ENCODE peak calls at places on chromosomes 16 and 17, in nine cellular contexts. A, X, S, O, Z, R, W, Y and C are unnamed samples.
A peak's percentile ranks its signal among the peaks of the same experiment; 100 is the strongest.

GRCh38 chr16:14489460-14489859 is 140.6 kb downstream of the PARN start:
- DNase-seq in A (no peak), X (no peak), S (peak; percentile 85), O (no peak), Z (no peak), R (no peak), W (no peak), Y (no peak), C (peak; percentile 57)

GRCh38 chr16:35181422-35182030 is 1722.1 kb downstream of the TP53TG3F start:
- DNase-seq in A (no peak), X (no peak), S (no peak), O (no peak), Z (no peak), R (no peak), W (no peak), Y (no peak), C (no peak)

GRCh38 chr16:17470002-17470870 is 524 bp downstream of the XYLT1 start:
- DNase-seq in A (no peak), X (peak; percentile 19), S (no peak), O (peak; percentile 27), Z (no peak), R (no peak), W (no peak), Y (peak; percentile 41), C (no peak)

GRCh38 chr17:43212641-43213490 is 1.2 kb downstream of the TMEM106A start:
- DNase-seq in A (peak; percentile 65), X (no peak), S (no peak), O (peak; percentile 12), Z (no peak), R (no peak), W (no peak), Y (no peak), C (no peak)

GRCh38 chr17:40707720-40708119 is 4.2 kb upstream of the KRT24 start:
- DNase-seq in A (peak; percentile 84), X (peak; percentile 19), S (peak; percentile 49), O (no peak), Z (peak; percentile 69), R (no peak), W (peak; percentile 74), Y (peak; percentile 47), C (peak; percentile 33)

GRCh38 chr16:19783363-19783762 is 65.3 kb downstream of the IQCK start:
- DNase-seq in A (no peak), X (no peak), S (no peak), O (no peak), Z (peak; percentile 6), R (no peak), W (no peak), Y (no peak), C (no peak)

GRCh38 chr17:64092111-64092510 is 37.8 kb downstream of the ERN1 start:
- DNase-seq in A (no peak), X (no peak), S (no peak), O (no peak), Z (no peak), R (no peak), W (no peak), Y (no peak), C (no peak)

GRCh38 chr17:40062347-40063033 is at the start of gene THRA:
- DNase-seq in A (no peak), X (peak; percentile 83), S (no peak), O (peak; percentile 82), Z (peak; percentile 55), R (no peak), W (peak; percentile 88), Y (peak; percentile 71), C (no peak)

GRCh38 chr17:32798938-32799337 is 78.0 kb downstream of the MYO1D start:
- DNase-seq in A (no peak), X (no peak), S (no peak), O (no peak), Z (no peak), R (no peak), W (no peak), Y (no peak), C (no peak)

GRCh38 chr16:51151951-51152663 is 1.0 kb upstream of the SALL1 start:
- DNase-seq in A (no peak), X (peak; percentile 61), S (peak; percentile 16), O (peak; percentile 33), Z (peak; percentile 17), R (no peak), W (no peak), Y (peak; percentile 91), C (peak; percentile 79)

GRCh38 chr17:62995377-62995885 is 29.4 kb downstream of the TANC2 start:
- DNase-seq in A (no peak), X (no peak), S (peak; percentile 58), O (peak; percentile 29), Z (no peak), R (no peak), W (no peak), Y (no peak), C (peak; percentile 20)

GRCh38 chr17:3683054-3683511 is 12.9 kb downstream of the P2RX5 start:
- DNase-seq in A (no peak), X (no peak), S (peak; percentile 63), O (peak; percentile 41), Z (no peak), R (no peak), W (no peak), Y (no peak), C (peak; percentile 27)

GRCh38 chr16:48687421-48688038 is 77.5 kb upstream of the N4BP1 start:
- DNase-seq in A (no peak), X (peak; percentile 27), S (peak; percentile 70), O (peak; percentile 18), Z (peak; percentile 10), R (no peak), W (no peak), Y (peak; percentile 18), C (peak; percentile 84)

GRCh38 chr17:32487460-32488176 is 825 bp downstream of the CDK5R1 start:
- DNase-seq in A (no peak), X (no peak), S (peak; percentile 31), O (no peak), Z (no peak), R (no peak), W (no peak), Y (no peak), C (no peak)

GRCh38 chr17:31309525-31309924 is 4.3 kb downstream of the EVI2B start:
- DNase-seq in A (no peak), X (no peak), S (no peak), O (no peak), Z (no peak), R (no peak), W (no peak), Y (no peak), C (no peak)

GRCh38 chr16:80372341-80372740 is 168.5 kb upstream of the DYNLRB2 start:
- DNase-seq in A (no peak), X (no peak), S (no peak), O (no peak), Z (no peak), R (no peak), W (no peak), Y (no peak), C (no peak)

GRCh38 chr16:80369138-80369537 is 171.7 kb upstream of the DYNLRB2 start:
- DNase-seq in A (no peak), X (no peak), S (no peak), O (no peak), Z (no peak), R (no peak), W (no peak), Y (no peak), C (no peak)

GRCh38 chr16:80366023-80366422 is 174.8 kb upstream of the DYNLRB2 start:
- DNase-seq in A (no peak), X (no peak), S (no peak), O (no peak), Z (no peak), R (no peak), W (no peak), Y (no peak), C (no peak)

GRCh38 chr16:80367037-80367658 is 173.6 kb upstream of the DYNLRB2 start:
- DNase-seq in A (no peak), X (no peak), S (no peak), O (no peak), Z (no peak), R (no peak), W (no peak), Y (no peak), C (no peak)

GRCh38 chr16:80369559-80369958 is 171.2 kb upstream of the DYNLRB2 start:
- DNase-seq in A (no peak), X (no peak), S (peak; percentile 59), O (peak; percentile 34), Z (peak; percentile 25), R (no peak), W (peak; percentile 73), Y (peak; percentile 52), C (peak; percentile 23)
- TF ChIP-seq POLR2A in A (no peak), X (no peak), S (no peak), O (no peak), Z (no peak), R (no peak), W (no peak), Y (no peak), C (no peak)

GRCh38 chr16:53346-54236 is at the start of the genes POLR3K and SNRNP25:
- DNase-seq in A (peak; percentile 100), X (peak; percentile 100), S (peak; percentile 98), O (peak; percentile 99), Z (peak; percentile 100), R (peak; percentile 95), W (peak; percentile 100), Y (peak; percentile 99), C (peak; percentile 95)
- TF ChIP-seq POLR2A in A (no peak), X (peak; percentile 27), S (peak; percentile 90), O (peak; percentile 70), Z (peak; percentile 26), R (peak; percentile 70), W (peak; percentile 57), Y (peak; percentile 37), C (peak; percentile 74)

GRCh38 chr17:77503293-77503655 is 362.5 kb downstream of the SEC14L1 start:
- DNase-seq in A (no peak), X (no peak), S (no peak), O (no peak), Z (no peak), R (no peak), W (peak; percentile 46), Y (peak; percentile 9), C (no peak)

GRCh38 chr17:77505460-77505769 is 364.6 kb downstream of the SEC14L1 start:
- DNase-seq in A (no peak), X (no peak), S (no peak), O (no peak), Z (no peak), R (no peak), W (peak; percentile 37), Y (no peak), C (no peak)

GRCh38 chr17:77506371-77506991 is 365.7 kb downstream of the SEC14L1 start:
- DNase-seq in A (no peak), X (no peak), S (no peak), O (no peak), Z (no peak), R (no peak), W (peak; percentile 63), Y (peak; percentile 10), C (no peak)

GRCh38 chr17:77503916-77504651 is 363.3 kb downstream of the SEC14L1 start:
- DNase-seq in A (no peak), X (no peak), S (no peak), O (no peak), Z (no peak), R (no peak), W (peak; percentile 60), Y (peak; percentile 9), C (no peak)

GRCh38 chr17:77504652-77505459 is 364.1 kb downstream of the SEC14L1 start:
- DNase-seq in A (no peak), X (no peak), S (no peak), O (no peak), Z (no peak), R (no peak), W (peak; percentile 42), Y (peak; percentile 10), C (no peak)
- TF ChIP-seq POLR2A in A (no peak), X (no peak), S (no peak), O (no peak), Z (no peak), R (no peak), W (no peak), Y (no peak), C (no peak)

GRCh38 chr17:47850692-47851573 is at the start of gene SP6:
- DNase-seq in A (no peak), X (peak; percentile 40), S (peak; percentile 76), O (peak; percentile 91), Z (no peak), R (no peak), W (no peak), Y (peak; percentile 39), C (peak; percentile 77)
- TF ChIP-seq POLR2A in A (no peak), X (no peak), S (peak; percentile 74), O (peak; percentile 71), Z (no peak), R (peak; percentile 66), W (no peak), Y (no peak), C (peak; percentile 75)